ENCODE peak calls at places on chromosome 20, in four cellular contexts. N is A549, G is lower lobe of right lung, Z is tibial artery. O is an unnamed sample.

GRCh38 chr20:47058236-47058635 is 163.6 kb downstream of the EYA2 start:
- DNase-seq in N (no peak), Z (no peak), G (no peak), O (no peak)

GRCh38 chr20:59253325-59253724 is 47.1 kb upstream of the EDN3 start:
- DNase-seq in G (no peak), Z (no peak), N (no peak), O (no peak)

GRCh38 chr20:62651285-62652021 is 9.2 kb downstream of the SLCO4A1 start:
- DNase-seq in G (peak; percentile 78), N (no peak), Z (peak; percentile 64), O (no peak)

GRCh38 chr20:53291548-53291947 is 302.1 kb downstream of the ZNF217 start:
- DNase-seq in G (no peak), Z (no peak), N (no peak), O (no peak)

GRCh38 chr20:17848649-17849048 is 119.9 kb downstream of the SNX5 start:
- DNase-seq in G (no peak), N (no peak), Z (no peak), O (no peak)

GRCh38 chr20:33209789-33210188 is 7.4 kb upstream of the BPIFA3 start:
- DNase-seq in N (peak; percentile 43), G (peak; percentile 70), Z (peak; percentile 35), O (peak; percentile 38)

GRCh38 chr20:38725959-38726848 is 1.9 kb downstream of the SLC32A1 start:
- DNase-seq in G (no peak), Z (no peak), N (peak; percentile 54), O (no peak)

GRCh38 chr20:61345656-61346055 is 93.6 kb downstream of the CDH4 start:
- DNase-seq in N (no peak), Z (no peak), G (no peak), O (no peak)

GRCh38 chr20:63287697-63288580 is 5.0 kb upstream of the COL20A1 start:
- DNase-seq in Z (no peak), N (no peak), G (no peak), O (no peak)

GRCh38 chr20:35636095-35636494 is 20.5 kb downstream of the SPAG4 start:
- DNase-seq in Z (no peak), G (no peak), N (no peak), O (no peak)
- TF ChIP-seq CTCF in Z (no peak), G (no peak), N (no peak), O (no peak)

GRCh38 chr20:10667077-10667401 is 6.8 kb downstream of the JAG1 start:
- DNase-seq in N (no peak), G (peak; percentile 67), Z (peak; percentile 67), O (no peak)
- H3K4me3 ChIP-seq in N (no peak overlapping the region), G (peak overlapping the region; percentile 27), Z (peak overlapping the region; percentile 88), O (no peak overlapping the region)

GRCh38 chr20:14142964-14143627 is 147.8 kb downstream of the MACROD2 start:
- DNase-seq in N (peak; percentile 42), G (no peak), Z (no peak), O (no peak)

GRCh38 chr20:14148042-14148441 is 152.7 kb downstream of the MACROD2 start:
- DNase-seq in Z (no peak), G (no peak), N (no peak), O (no peak)

GRCh38 chr20:14142171-14142570 is 146.9 kb downstream of the MACROD2 start:
- DNase-seq in N (peak; percentile 79), G (no peak), Z (no peak), O (peak; percentile 21)
- TF ChIP-seq CTCF in N (peak; percentile 85), G (peak; percentile 48), Z (peak; percentile 37), O (peak; percentile 37)

GRCh38 chr20:10221022-10221421 is 2.4 kb downstream of the SNAP25 start:
- DNase-seq in Z (no peak), G (no peak), N (no peak), O (no peak)

GRCh38 chr20:10217517-10218410 is 866 bp upstream of the SNAP25 start:
- DNase-seq in Z (peak; percentile 35), G (no peak), N (peak; percentile 94), O (no peak)

GRCh38 chr20:10219452-10219791 is 792 bp downstream of the SNAP25 start:
- DNase-seq in Z (peak; percentile 63), N (peak; percentile 74), G (peak; percentile 76), O (no peak)

GRCh38 chr20:10219993-10220750 is 1.5 kb downstream of the SNAP25 start:
- DNase-seq in N (no peak), Z (no peak), G (no peak), O (no peak)

DNA sequence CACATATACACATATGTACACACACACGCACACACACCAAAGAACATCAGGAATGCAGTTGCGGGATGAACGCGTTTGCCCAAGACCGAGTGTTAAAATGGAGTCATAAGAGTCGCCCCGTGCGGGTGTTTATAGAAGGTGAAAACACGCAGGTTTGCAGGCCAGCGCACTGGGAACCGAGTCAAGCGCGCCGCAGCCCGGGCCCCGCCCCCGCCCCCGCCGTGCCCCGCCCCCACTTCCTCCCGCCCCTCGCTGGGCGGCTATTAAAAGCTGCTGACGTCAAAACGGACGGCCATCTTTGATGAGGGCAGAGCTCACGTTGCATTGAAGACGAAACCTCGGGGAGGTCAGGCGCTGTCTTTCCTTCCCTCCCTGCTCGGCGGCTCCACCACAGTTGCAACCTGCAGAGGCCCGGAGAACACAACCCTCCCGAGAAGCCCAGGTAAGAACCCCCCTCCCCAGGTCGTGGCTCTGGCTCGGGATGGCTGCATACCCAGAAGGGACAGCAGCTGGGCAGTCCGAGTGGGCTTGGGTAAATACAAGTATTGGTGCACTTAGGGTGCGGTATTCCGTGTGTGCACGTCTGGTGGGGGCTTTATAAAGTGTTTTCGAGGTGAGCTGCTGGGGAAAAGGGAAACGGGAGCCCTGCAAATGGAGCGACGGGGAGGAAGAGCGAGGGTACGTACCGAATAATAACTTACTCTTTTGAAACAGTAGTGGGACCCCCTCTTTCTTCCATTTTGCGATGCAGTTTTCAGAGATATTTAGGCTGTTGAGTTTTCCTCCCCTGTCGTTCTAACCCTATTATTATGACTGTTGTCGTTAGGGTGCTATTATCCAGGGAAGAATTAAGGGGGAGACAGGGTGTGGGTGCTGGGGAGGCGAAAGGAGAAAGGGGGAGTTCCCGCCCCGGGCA is at the start of gene SNAP25:
- DNase-seq in N (peak; percentile 97), Z (peak; percentile 23), G (no peak), O (no peak)
- H3K4me3 ChIP-seq in N (peak within 1 kb of the TSS; percentile 70), Z (peak within 1 kb of the TSS; percentile 56), G (peak within 1 kb of the TSS; percentile 44), O (no peak within 1 kb of the TSS)

O was measured in HFF-Myc.